ENCODE peak calls at places on chromosomes 2 and 18, in four cellular contexts. One of them, this sample, is unnamed.
A peak's percentile ranks its signal among the peaks of the same experiment; 100 is the strongest.

GRCh38 chr2:139142252-139142651 is 362.1 kb upstream of the NXPH2 start:
- DNase-seq in brain microvascular endothelial cell: no peak
- DNase-seq in colonic mucosa: no peak
- DNase-seq in pancreas: no peak
- DNase-seq in this sample: no peak

GRCh38 chr2:38095996-38096861 is 20.3 kb upstream of the CYP1B1 start:
- DNase-seq in brain microvascular endothelial cell: no peak
- DNase-seq in colonic mucosa: no peak
- DNase-seq in pancreas: no peak
- DNase-seq in this sample: no peak

GRCh38 chr2:28394331-28394877 is 1.7 kb downstream of the FOSL2 start:
- DNase-seq in brain microvascular endothelial cell: peak; percentile 65
- DNase-seq in colonic mucosa: peak; percentile 76
- DNase-seq in pancreas: peak; percentile 59
- DNase-seq in this sample: no peak

GRCh38 chr18:43805646-43806194 is 528.4 kb upstream of the SYT4 start:
- DNase-seq in brain microvascular endothelial cell: no peak
- DNase-seq in colonic mucosa: peak; percentile 21
- DNase-seq in pancreas: no peak
- DNase-seq in this sample: no peak

GRCh38 chr2:81097361-81097760 is 792.8 kb upstream of the LRRTM1 start:
- DNase-seq in brain microvascular endothelial cell: no peak
- DNase-seq in colonic mucosa: no peak
- DNase-seq in pancreas: no peak
- DNase-seq in this sample: no peak

GRCh38 chr2:158460632-158461297 is 4.0 kb downstream of the PKP4 start:
- DNase-seq in brain microvascular endothelial cell: no peak
- DNase-seq in colonic mucosa: no peak
- DNase-seq in pancreas: no peak
- DNase-seq in this sample: no peak

GRCh38 chr2:219527472-219527871 is 13.2 kb downstream of the ASIC4 start:
- DNase-seq in brain microvascular endothelial cell: no peak
- DNase-seq in colonic mucosa: no peak
- DNase-seq in pancreas: no peak
- DNase-seq in this sample: no peak

GRCh38 chr2:230209422-230210051 is 10.2 kb downstream of the SP110 start:
- DNase-seq in brain microvascular endothelial cell: no peak
- DNase-seq in colonic mucosa: no peak
- DNase-seq in pancreas: no peak
- DNase-seq in this sample: no peak

GRCh38 chr2:51510298-51510697 is 478.4 kb upstream of the NRXN1 start:
- DNase-seq in brain microvascular endothelial cell: no peak
- DNase-seq in colonic mucosa: no peak
- DNase-seq in pancreas: no peak
- DNase-seq in this sample: no peak

GRCh38 chr2:218391202-218391601 is 8.5 kb upstream of the CTDSP1 start:
- DNase-seq in brain microvascular endothelial cell: no peak
- DNase-seq in colonic mucosa: no peak
- DNase-seq in pancreas: no peak
- DNase-seq in this sample: no peak

GRCh38 chr2:11330457-11331142 is 13.8 kb downstream of the ROCK2 start:
- DNase-seq in brain microvascular endothelial cell: no peak
- DNase-seq in colonic mucosa: no peak
- DNase-seq in pancreas: no peak
- DNase-seq in this sample: no peak

GRCh38 chr2:12948963-12949353 is 232.2 kb downstream of the TRIB2 start:
- DNase-seq in brain microvascular endothelial cell: no peak
- DNase-seq in colonic mucosa: no peak
- DNase-seq in pancreas: no peak
- DNase-seq in this sample: no peak

GRCh38 chr2:200089040-200089755 is 133.8 kb downstream of the MAIP1 start:
- DNase-seq in brain microvascular endothelial cell: no peak
- DNase-seq in colonic mucosa: no peak
- DNase-seq in pancreas: no peak
- DNase-seq in this sample: no peak

GRCh38 chr2:64914735-64915509 is 74.3 kb upstream of the SLC1A4 start:
- DNase-seq in brain microvascular endothelial cell: no peak
- DNase-seq in colonic mucosa: no peak
- DNase-seq in pancreas: no peak
- DNase-seq in this sample: no peak

GRCh38 chr2:43754180-43754579 is 19.7 kb upstream of the DYNC2LI1 start:
- DNase-seq in brain microvascular endothelial cell: no peak
- DNase-seq in colonic mucosa: no peak
- DNase-seq in pancreas: no peak
- DNase-seq in this sample: no peak

GRCh38 chr2:62597323-62597722 is 91.3 kb upstream of the TMEM17 start:
- DNase-seq in brain microvascular endothelial cell: no peak
- DNase-seq in colonic mucosa: no peak
- DNase-seq in pancreas: no peak
- DNase-seq in this sample: no peak

GRCh38 chr18:68177807-68178702 is 536.9 kb downstream of the TMX3 start:
- DNase-seq in brain microvascular endothelial cell: peak; percentile 96
- DNase-seq in colonic mucosa: no peak
- DNase-seq in pancreas: no peak
- DNase-seq in this sample: no peak

GRCh38 chr2:113283704-113284284 is 5.1 kb upstream of the PAX8 start:
- DNase-seq in brain microvascular endothelial cell: peak; percentile 88
- DNase-seq in colonic mucosa: peak; percentile 50
- DNase-seq in pancreas: peak; percentile 73
- DNase-seq in this sample: no peak

GRCh38 chr2:113285816-113286215 is 7.1 kb upstream of the PAX8 start:
- DNase-seq in brain microvascular endothelial cell: no peak
- DNase-seq in colonic mucosa: no peak
- DNase-seq in pancreas: no peak
- DNase-seq in this sample: no peak

GRCh38 chr2:113281920-113282746 is 3.4 kb upstream of the PAX8 start:
- DNase-seq in brain microvascular endothelial cell: no peak
- DNase-seq in colonic mucosa: no peak
- DNase-seq in pancreas: no peak
- DNase-seq in this sample: no peak

GRCh38 chr2:113284481-113284880 is 5.8 kb upstream of the PAX8 start:
- DNase-seq in brain microvascular endothelial cell: peak; percentile 15
- DNase-seq in colonic mucosa: no peak
- DNase-seq in pancreas: no peak
- DNase-seq in this sample: no peak

DNA sequence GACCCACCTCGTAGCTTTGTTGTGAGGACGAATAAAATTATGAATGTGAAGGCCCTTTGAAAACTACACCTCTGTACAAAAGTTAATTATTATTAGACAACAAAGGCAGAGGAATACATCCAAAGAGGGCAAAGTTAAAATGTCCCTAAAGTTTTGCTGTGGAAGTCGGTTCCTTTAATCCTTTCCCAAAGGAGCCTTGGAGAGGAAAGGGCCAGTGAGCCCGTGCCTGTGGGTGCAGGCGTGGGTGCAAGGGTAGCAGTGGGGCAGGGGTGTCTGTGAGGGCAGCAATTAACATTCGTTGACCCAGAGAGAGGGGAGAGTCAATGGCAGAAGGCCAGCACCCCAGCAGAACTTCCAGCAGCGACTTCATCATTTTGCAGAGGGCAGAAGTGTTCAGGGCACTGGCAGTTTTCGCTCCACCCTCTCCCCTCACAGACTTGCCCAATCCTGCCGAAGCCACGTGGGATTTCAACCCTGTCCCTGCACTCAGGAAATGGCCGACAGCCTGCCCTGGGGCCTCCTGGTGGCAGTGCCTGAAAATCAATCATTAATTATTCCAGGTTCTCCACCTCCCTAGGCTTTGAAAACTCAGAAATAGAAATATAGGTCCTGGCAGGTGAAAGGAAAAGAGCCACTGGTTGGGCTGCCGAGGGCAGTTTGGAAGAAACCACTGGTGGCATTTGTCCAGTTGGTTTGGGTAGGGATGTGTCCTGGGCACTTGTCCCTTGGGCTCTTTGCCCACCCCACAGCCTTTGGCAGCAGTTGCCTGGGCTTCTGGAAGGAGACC is 4.2 kb upstream of the PAX8 start:
- DNase-seq in brain microvascular endothelial cell: no peak
- DNase-seq in colonic mucosa: peak; percentile 69
- DNase-seq in pancreas: peak; percentile 66
- DNase-seq in this sample: no peak
- TF ChIP-seq CTCF in brain microvascular endothelial cell: peak; percentile 45
- TF ChIP-seq CTCF in colonic mucosa: no peak
- TF ChIP-seq CTCF in pancreas: no peak
- TF ChIP-seq CTCF in this sample: no peak

DNA sequence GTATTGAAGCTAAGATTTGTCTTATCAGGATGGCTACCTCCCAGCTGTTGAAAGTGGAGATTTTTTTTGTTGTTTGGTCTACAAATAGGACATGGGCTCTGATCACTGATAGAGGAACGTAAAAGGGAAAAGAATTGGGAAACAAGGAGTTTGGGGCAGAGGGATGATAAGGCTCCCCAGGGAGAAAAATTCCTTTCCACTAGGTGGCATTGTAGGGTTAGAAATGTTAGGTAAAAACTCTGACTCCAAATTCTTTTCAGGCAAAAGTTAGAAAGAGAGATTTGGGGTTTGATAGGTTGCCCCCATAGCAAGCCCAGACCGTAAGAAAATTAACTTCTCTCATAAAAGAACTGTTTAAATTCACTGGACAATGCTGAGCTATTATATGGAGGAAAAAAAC is 19.8 kb downstream of the CMPK2 start:
- DNase-seq in brain microvascular endothelial cell: no peak
- DNase-seq in colonic mucosa: no peak
- DNase-seq in pancreas: no peak
- DNase-seq in this sample: no peak
- TF ChIP-seq CTCF in brain microvascular endothelial cell: peak; percentile 9
- TF ChIP-seq CTCF in colonic mucosa: no peak
- TF ChIP-seq CTCF in pancreas: no peak
- TF ChIP-seq CTCF in this sample: no peak

GRCh38 chr2:105736145-105736544 is 8.6 kb upstream of the NCK2 start:
- DNase-seq in brain microvascular endothelial cell: no peak
- DNase-seq in colonic mucosa: no peak
- DNase-seq in pancreas: no peak
- DNase-seq in this sample: no peak
- TF ChIP-seq CTCF in brain microvascular endothelial cell: no peak
- TF ChIP-seq CTCF in colonic mucosa: no peak
- TF ChIP-seq CTCF in pancreas: no peak
- TF ChIP-seq CTCF in this sample: no peak

DNA sequence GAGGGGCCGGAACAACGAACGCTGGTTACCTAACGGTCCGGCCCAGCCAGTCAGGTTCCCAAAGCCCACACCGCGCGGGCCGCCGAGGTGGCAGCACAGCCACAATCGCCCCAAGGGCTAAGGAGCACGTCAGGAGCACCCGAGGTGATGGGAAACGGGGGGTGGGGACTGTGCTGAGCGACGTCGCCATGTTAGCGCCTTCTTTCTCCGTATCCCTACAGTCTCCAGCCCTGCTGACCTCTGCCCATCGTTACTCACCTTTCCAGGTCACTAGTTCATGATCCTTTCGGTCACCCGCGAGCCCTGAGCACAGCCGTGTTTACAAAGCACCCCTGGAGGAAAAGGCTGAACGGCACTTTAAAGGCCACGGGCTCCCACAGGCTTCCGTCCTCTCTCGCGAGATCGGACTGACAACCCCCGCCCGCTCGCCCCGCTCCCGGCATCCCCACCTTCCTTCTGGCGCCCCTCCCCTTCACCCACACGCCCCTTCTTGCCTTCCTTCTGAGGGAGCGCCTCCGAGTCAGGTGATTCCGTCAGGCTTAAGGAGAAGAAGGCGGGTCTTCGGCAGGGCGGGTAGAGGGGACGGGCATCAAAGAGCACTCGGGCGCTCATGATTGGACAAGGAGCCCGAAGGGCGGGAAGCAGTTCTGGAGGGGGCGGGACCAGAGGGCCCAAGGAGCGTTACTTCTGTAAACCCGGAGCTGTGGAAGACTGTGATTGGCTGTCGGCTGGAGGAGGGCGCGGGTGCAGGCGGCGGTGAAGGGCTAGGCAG is at the start of gene ATF2:
- DNase-seq in brain microvascular endothelial cell: peak; percentile 100
- DNase-seq in colonic mucosa: peak; percentile 99
- DNase-seq in pancreas: peak; percentile 98
- DNase-seq in this sample: peak; percentile 87
- TF ChIP-seq CTCF in brain microvascular endothelial cell: no peak
- TF ChIP-seq CTCF in colonic mucosa: no peak
- TF ChIP-seq CTCF in pancreas: no peak
- TF ChIP-seq CTCF in this sample: no peak

GRCh38 chr2:9096761-9097160 is 93.3 kb upstream of the MBOAT2 start:
- DNase-seq in brain microvascular endothelial cell: no peak
- DNase-seq in colonic mucosa: no peak
- DNase-seq in pancreas: no peak
- DNase-seq in this sample: no peak

GRCh38 chr2:9095226-9095625 is 91.7 kb upstream of the MBOAT2 start:
- DNase-seq in brain microvascular endothelial cell: no peak
- DNase-seq in colonic mucosa: no peak
- DNase-seq in pancreas: no peak
- DNase-seq in this sample: no peak

GRCh38 chr2:9097239-9097638 is 93.8 kb upstream of the MBOAT2 start:
- DNase-seq in brain microvascular endothelial cell: no peak
- DNase-seq in colonic mucosa: no peak
- DNase-seq in pancreas: no peak
- DNase-seq in this sample: no peak

GRCh38 chr2:9094117-9094516 is 90.6 kb upstream of the MBOAT2 start:
- DNase-seq in brain microvascular endothelial cell: no peak
- DNase-seq in colonic mucosa: peak; percentile 14
- DNase-seq in pancreas: no peak
- DNase-seq in this sample: no peak

DNA sequence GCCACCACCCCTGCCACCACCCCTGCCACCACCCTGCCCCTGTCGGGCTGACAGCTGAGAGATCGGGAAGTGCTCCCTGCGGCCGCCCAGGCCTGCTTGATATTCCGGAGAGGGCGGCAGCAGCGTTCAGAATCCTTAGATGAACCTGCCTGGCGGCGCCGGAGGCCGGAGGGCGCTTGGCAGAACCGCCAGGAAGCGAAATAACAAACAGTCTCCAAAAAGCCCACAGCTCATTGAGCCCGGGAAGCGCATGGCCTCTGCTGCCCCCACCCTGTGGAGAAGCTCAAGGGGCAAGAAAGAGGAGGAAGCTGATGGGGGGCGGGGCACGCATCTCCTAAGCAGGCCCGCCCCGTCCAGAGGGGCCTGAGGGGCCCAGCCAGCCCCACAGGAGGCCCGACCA is 92.2 kb upstream of the MBOAT2 start:
- DNase-seq in brain microvascular endothelial cell: peak; percentile 24
- DNase-seq in colonic mucosa: peak; percentile 53
- DNase-seq in pancreas: no peak
- DNase-seq in this sample: no peak
- TF ChIP-seq CTCF in brain microvascular endothelial cell: peak; percentile 51
- TF ChIP-seq CTCF in colonic mucosa: no peak
- TF ChIP-seq CTCF in pancreas: no peak
- TF ChIP-seq CTCF in this sample: no peak